ENCODE peak calls at places on chromosomes 11 and 22, in eight cellular contexts. E is body of pancreas; N is sigmoid colon; I is CD8-positive, alpha-beta memory T cell; V is right cardiac atrium; S is heart left ventricle; B is fibroblast of lung; F is ascending aorta. L is an unnamed sample. For H3K4me1, the result is how much of the 10 kb centered on the place peaks cover.

GRCh38 chr11:118606157-118606843 is 1.1 kb upstream of the PHLDB1 start:
- DNase-seq in E (peak), N (peak), I (no peak), V (peak), S (peak), B (no peak), F (no peak), L (no peak)

GRCh38 chr11:20647976-20648565 is 21.3 kb upstream of the NELL1 start:
- DNase-seq in E (peak), N (no peak), I (peak), V (no peak), S (no peak), B (peak), F (no peak), L (peak)

GRCh38 chr22:44380716-44381500 is 68.2 kb upstream of the SHISAL1 start:
- DNase-seq in E (no peak), N (peak), I (no peak), V (no peak), S (peak), B (no peak), F (no peak), L (no peak)

GRCh38 chr11:103906291-103906850 is 130.1 kb upstream of the DDI1 start:
- DNase-seq in E (no peak), N (no peak), I (no peak), V (no peak), S (no peak), B (no peak), F (no peak), L (no peak)

GRCh38 chr11:57444362-57445074 is 15.8 kb upstream of the RTN4RL2 start:
- DNase-seq in E (no peak), N (no peak), I (no peak), V (no peak), S (no peak), B (no peak), F (no peak), L (no peak)

GRCh38 chr11:120168108-120168959 is 30.4 kb upstream of the TRIM29 start:
- DNase-seq in E (no peak), N (peak), I (no peak), V (no peak), S (no peak), B (no peak), F (no peak), L (no peak)

GRCh38 chr22:43006016-43006505 is 8.9 kb downstream of the PACSIN2 start:
- DNase-seq in E (no peak), N (no peak), I (no peak), V (no peak), S (no peak), B (no peak), F (no peak), L (no peak)

GRCh38 chr22:38148252-38148651 is 33.4 kb downstream of the PLA2G6 start:
- DNase-seq in E (no peak), N (peak), I (no peak), V (no peak), S (no peak), B (peak), F (no peak), L (no peak)

GRCh38 chr11:46877580-46877979 is 31.5 kb upstream of the CKAP5 start:
- DNase-seq in E (no peak), N (no peak), I (no peak), V (no peak), S (no peak), B (no peak), F (no peak), L (no peak)

GRCh38 chr22:39243443-39244072 is 1.2 kb downstream of the PDGFB start:
- DNase-seq in E (peak), N (no peak), I (no peak), V (no peak), S (no peak), B (no peak), F (no peak), L (no peak)

GRCh38 chr22:32904044-32904443 is 102.5 kb downstream of the TIMP3 start:
- DNase-seq in E (peak), N (peak), I (no peak), V (no peak), S (peak), B (peak), F (no peak), L (peak)

GRCh38 chr11:85948884-85949283 is 93.7 kb downstream of the CCDC83 start:
- DNase-seq in E (no peak), N (no peak), I (no peak), V (no peak), S (no peak), B (peak), F (no peak), L (no peak)

GRCh38 chr11:83006877-83007330 is 64.8 kb downstream of the RAB30 start:
- DNase-seq in E (peak), N (no peak), I (no peak), V (no peak), S (no peak), B (no peak), F (no peak), L (no peak)

GRCh38 chr11:130145328-130145812 is 14.2 kb upstream of the ST14 start:
- DNase-seq in E (no peak), N (no peak), I (no peak), V (no peak), S (no peak), B (no peak), F (no peak), L (no peak)

GRCh38 chr22:31488988-31489617 is 539 bp downstream of the EIF4ENIF1 start:
- DNase-seq in E (peak), N (no peak), I (peak), V (peak), S (peak), B (peak), F (no peak), L (peak)

GRCh38 chr22:50528682-50529415 is 963 bp downstream of the TYMP start:
- DNase-seq in E (no peak), N (no peak), I (no peak), V (peak), S (no peak), B (no peak), F (no peak), L (no peak)

GRCh38 chr11:83764643-83765042 is 478.5 kb upstream of the CCDC90B start:
- DNase-seq in E (no peak), N (no peak), I (no peak), V (no peak), S (no peak), B (no peak), F (no peak), L (no peak)

GRCh38 chr11:72602250-72602904 is 71.8 kb downstream of the PDE2A start:
- DNase-seq in E (no peak), N (no peak), I (no peak), V (no peak), S (no peak), B (no peak), F (no peak), L (no peak)

GRCh38 chr11:76469141-76469540 is 24.3 kb downstream of the EMSY start:
- DNase-seq in E (no peak), N (no peak), I (no peak), V (no peak), S (no peak), B (no peak), F (no peak), L (no peak)

GRCh38 chr11:12234216-12234615 is 123.8 kb downstream of the MICAL2 start:
- DNase-seq in E (no peak), N (no peak), I (no peak), V (no peak), S (no peak), B (peak), F (no peak), L (peak)

GRCh38 chr22:27749597-27750225 is 51.8 kb downstream of the MN1 start:
- DNase-seq in E (no peak), N (peak), I (no peak), V (no peak), S (peak), B (peak), F (no peak), L (no peak)

GRCh38 chr22:38418589-38418988 is 36.4 kb downstream of the KCNJ4 start:
- DNase-seq in E (no peak), N (no peak), I (no peak), V (no peak), S (no peak), B (no peak), F (no peak), L (no peak)

DNA sequence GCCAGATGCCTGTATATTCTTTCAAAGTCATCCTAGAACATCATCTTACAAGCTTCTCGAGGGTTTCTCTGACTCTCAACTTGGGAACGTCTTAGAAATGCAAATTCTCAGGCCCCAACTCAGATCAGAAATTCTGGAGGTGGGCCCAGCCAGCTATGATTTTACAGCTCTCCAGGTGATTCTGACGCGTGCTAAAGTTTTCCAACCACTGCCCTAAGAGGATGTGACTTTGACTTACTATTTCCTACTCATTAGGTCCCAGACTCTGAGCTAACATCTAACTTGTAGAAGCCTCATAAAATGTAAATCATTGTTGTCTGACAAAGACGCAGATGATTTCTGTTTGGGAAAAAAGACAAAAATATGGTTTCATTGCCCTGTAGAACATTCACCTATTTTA is 61.1 kb downstream of the IRAG1 start:
- DNase-seq in E (no peak), N (no peak), I (no peak), V (no peak), S (no peak), B (no peak), F (no peak), L (no peak)
- H3K4me1 ChIP-seq in E (under half), N (under half), I (under half), V (under half), S (under half), B (under half), F (under half), L (under half)

GRCh38 chr11:9688716-9689511 is 25.0 kb downstream of the SWAP70 start:
- DNase-seq in E (no peak), N (no peak), I (peak), V (no peak), S (peak), B (peak), F (no peak), L (no peak)
- H3K4me1 ChIP-seq in E (under half), N (under half), I (under half), V (under half), S (under half), B (under half), F (under half), L (under half)

GRCh38 chr11:15912291-15912690 is 444.1 kb downstream of the SOX6 start:
- DNase-seq in E (no peak), N (no peak), I (no peak), V (no peak), S (no peak), B (no peak), F (no peak), L (no peak)
- H3K4me1 ChIP-seq in E (under half), N (under half), I (under half), V (under half), S (under half), B (under half), F (under half), L (under half)

DNA sequence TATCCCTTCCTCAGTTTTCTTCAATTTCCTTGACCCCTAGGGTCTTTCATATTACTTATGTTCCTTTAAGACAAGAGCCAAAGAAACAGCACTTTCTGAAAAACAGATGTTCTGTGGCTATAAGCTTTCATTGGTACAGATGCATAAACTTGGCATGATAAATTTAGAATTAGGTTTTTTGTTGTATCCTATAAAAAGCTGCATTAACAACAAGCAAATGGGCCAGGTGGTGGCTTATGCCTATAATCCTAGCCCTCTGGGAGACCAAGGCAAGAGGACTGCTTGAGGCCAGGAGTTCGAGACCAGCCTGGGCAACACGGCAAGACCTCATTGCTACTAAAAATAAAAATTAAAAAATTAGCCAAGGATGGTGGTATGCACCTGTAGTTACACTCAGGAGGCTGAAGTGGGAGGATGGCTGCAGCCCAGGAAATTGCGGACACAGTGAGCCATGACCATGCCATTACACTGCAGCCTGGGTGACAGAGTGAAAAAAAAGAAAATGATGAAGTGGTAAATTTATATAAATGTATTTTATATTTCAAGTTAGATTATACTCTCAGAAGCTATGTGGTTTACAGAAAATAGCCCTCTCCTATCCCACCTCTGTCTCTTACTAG is 18.3 kb downstream of the KMT5B start:
- DNase-seq in E (no peak), N (no peak), I (no peak), V (no peak), S (no peak), B (no peak), F (no peak), L (no peak)
- H3K4me1 ChIP-seq in E (half or more), N (under half), I (under half), V (under half), S (half or more), B (under half), F (under half), L (under half)

GRCh38 chr22:47609653-47610052 is 847.2 kb downstream of the TBC1D22A start:
- DNase-seq in E (no peak), N (no peak), I (no peak), V (no peak), S (peak), B (no peak), F (no peak), L (no peak)

GRCh38 chr22:47608421-47608820 is 846.0 kb downstream of the TBC1D22A start:
- DNase-seq in E (no peak), N (peak), I (no peak), V (no peak), S (peak), B (no peak), F (no peak), L (no peak)

GRCh38 chr22:47610766-47611165 is 848.3 kb downstream of the TBC1D22A start:
- DNase-seq in E (no peak), N (no peak), I (no peak), V (no peak), S (peak), B (no peak), F (no peak), L (no peak)

GRCh38 chr22:47612136-47612910 is 849.9 kb downstream of the TBC1D22A start:
- DNase-seq in E (no peak), N (no peak), I (no peak), V (no peak), S (peak), B (no peak), F (no peak), L (no peak)

DNA sequence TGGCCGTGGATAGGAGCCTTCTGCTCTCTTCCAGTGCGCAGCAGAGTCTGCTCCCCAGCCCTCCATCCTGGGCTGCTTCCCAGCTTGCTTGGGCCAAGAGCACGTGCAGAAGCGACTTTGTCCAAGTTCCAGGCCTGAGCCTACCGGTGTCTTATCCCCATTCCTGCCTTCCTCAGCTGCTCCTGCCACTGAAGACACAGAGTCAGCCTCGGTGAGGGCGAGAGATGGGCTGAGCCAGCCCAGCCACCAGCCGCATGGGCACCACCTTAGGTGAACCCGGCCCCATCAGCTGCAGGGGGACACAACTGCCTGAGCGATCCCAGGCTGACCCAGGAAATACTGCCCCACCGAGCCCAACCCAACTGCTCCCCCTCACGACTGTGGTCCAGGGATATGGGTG is 847.8 kb downstream of the TBC1D22A start:
- DNase-seq in E (no peak), N (no peak), I (no peak), V (no peak), S (peak), B (no peak), F (no peak), L (no peak)
- H3K4me1 ChIP-seq in E (under half), N (under half), I (under half), V (under half), S (under half), B (under half), F (under half), L (under half)